ENCODE peak calls at places on chromosomes 7 and 10, in eight cellular contexts. G is foreskin fibroblast; B is A172; T is cardiac septum; J is NCI-H1694; I is activated naive CD4-positive, alpha-beta T cell treated with anti-CD3 and anti-CD28 coated beads, Interleukin-2, amount 10 ng/mL, durations not matched to agents 7 days and 5 days; O is epithelial cell of esophagus; H is RKO. E is an unnamed sample.

GRCh38 chr10:94076325-94076841 is 82.7 kb downstream of the PLCE1 start:
- DNase-seq in G (peak), B (peak), T (no peak), J (peak), I (no peak), O (peak), H (peak), E (peak)

GRCh38 chr10:70555371-70555770 is 47.2 kb downstream of the PRF1 start:
- DNase-seq in G (no peak), B (no peak), T (no peak), J (no peak), I (no peak), O (no peak), H (no peak), E (no peak)

GRCh38 chr10:31207636-31208035 is 111.4 kb upstream of the ZEB1 start:
- DNase-seq in G (no peak), B (no peak), T (no peak), J (no peak), I (no peak), O (no peak), H (no peak), E (no peak)

GRCh38 chr7:15682751-15683150 is 3.7 kb downstream of the MEOX2 start:
- DNase-seq in G (no peak), B (no peak), T (no peak), J (no peak), I (no peak), O (no peak), H (no peak), E (no peak)

GRCh38 chr10:131435760-131436448 is 124.4 kb upstream of the TCERG1L start:
- DNase-seq in G (no peak), B (no peak), T (no peak), J (no peak), I (no peak), O (no peak), H (no peak), E (no peak)

GRCh38 chr10:14403359-14403758 is 72.6 kb upstream of the FRMD4A start:
- DNase-seq in G (no peak), B (no peak), T (no peak), J (no peak), I (no peak), O (no peak), H (no peak), E (no peak)

GRCh38 chr10:49278497-49278902 is 20.5 kb upstream of the C10orf71 start:
- DNase-seq in G (no peak), B (no peak), T (peak), J (no peak), I (no peak), O (no peak), H (no peak), E (no peak)

GRCh38 chr10:60816624-60817023 is 38.3 kb downstream of the CDK1 start:
- DNase-seq in G (peak), B (peak), T (no peak), J (peak), I (peak), O (peak), H (peak), E (peak)

GRCh38 chr7:34247468-34247867 is 342.1 kb downstream of the BMPER start:
- DNase-seq in G (peak), B (peak), T (no peak), J (no peak), I (no peak), O (peak), H (no peak), E (peak)

GRCh38 chr10:121838149-121838548 is 89.7 kb downstream of the ATE1 start:
- DNase-seq in G (no peak), B (no peak), T (no peak), J (no peak), I (no peak), O (no peak), H (no peak), E (no peak)

GRCh38 chr10:3897156-3897555 is 112.1 kb upstream of the KLF6 start:
- DNase-seq in G (no peak), B (peak), T (no peak), J (no peak), I (no peak), O (peak), H (peak), E (peak)

E was measured in AG10803.